ENCODE peak calls at places on chromosomes 12 and 14, in seven cellular contexts. W is heart left ventricle, Q is brain microvascular endothelial cell, T is upper lobe of right lung, X is transverse colon, F is kidney epithelial cell, C is cardiac fibroblast. H is an unnamed sample.

GRCh38 chr12:52740591-52740990 is 36.6 kb downstream of the KRT76 start:
- DNase-seq in C (peak), W (no peak), T (no peak), X (no peak), Q (no peak), F (no peak), H (no peak)

GRCh38 chr14:73785834-73786631 is 65.6 kb upstream of the PTGR2 start:
- DNase-seq in T (peak), X (peak), W (peak), F (peak), Q (peak), C (peak), H (peak)

GRCh38 chr14:106844608-106845285 is 1318.4 kb downstream of the TMEM121 start:
- DNase-seq in W (peak), C (no peak), X (peak), T (peak), Q (no peak), F (no peak), H (no peak)

GRCh38 chr14:55698051-55698450 is 118.0 kb downstream of the KTN1 start:
- DNase-seq in X (peak), Q (no peak), F (no peak), C (no peak), W (no peak), T (no peak), H (no peak)

GRCh38 chr14:99230271-99231141 is 41.5 kb downstream of the BCL11B start:
- DNase-seq in F (no peak), C (no peak), W (no peak), Q (no peak), T (no peak), X (peak), H (no peak)

GRCh38 chr12:46179693-46180452 is 89.0 kb downstream of the SLC38A1 start:
- DNase-seq in Q (no peak), X (peak), W (no peak), T (no peak), F (no peak), C (no peak), H (no peak)

GRCh38 chr12:116525418-116526001 is 33.7 kb upstream of the MAP1LC3B2 start:
- DNase-seq in T (no peak), F (peak), X (peak), W (peak), C (peak), Q (peak), H (peak)

GRCh38 chr12:22333751-22334695 is 484 bp downstream of the ST8SIA1 start:
- DNase-seq in X (peak), C (no peak), W (no peak), F (no peak), T (no peak), Q (no peak), H (no peak)

GRCh38 chr12:26760657-26761293 is 72.2 kb downstream of the ITPR2 start:
- DNase-seq in W (no peak), X (no peak), T (no peak), C (no peak), F (no peak), Q (no peak), H (no peak)

GRCh38 chr12:14910090-14910915 is 24.6 kb upstream of the MGP start:
- DNase-seq in C (peak), Q (no peak), F (no peak), X (no peak), W (no peak), T (no peak), H (no peak)

GRCh38 chr14:20460458-20461229 is 590 bp downstream of the PIP4P1 start:
- DNase-seq in C (no peak), X (peak), Q (no peak), W (no peak), F (no peak), T (peak), H (no peak)

GRCh38 chr14:54781936-54782802 is 120.5 kb downstream of the GCH1 start:
- DNase-seq in W (no peak), F (no peak), T (no peak), Q (no peak), X (no peak), C (no peak), H (no peak)

GRCh38 chr14:103696466-103697071 is 18.7 kb downstream of the XRCC3 start:
- DNase-seq in C (peak), W (peak), T (peak), Q (peak), F (no peak), X (peak), H (peak)

GRCh38 chr12:14048949-14049545 is 67.6 kb upstream of the GRIN2B start:
- DNase-seq in C (no peak), X (no peak), Q (no peak), T (no peak), F (no peak), W (no peak), H (no peak)

GRCh38 chr14:104800600-104801283 is at the start of gene ZBTB42:
- DNase-seq in C (peak), X (peak), F (no peak), T (peak), Q (peak), W (peak), H (no peak)

GRCh38 chr14:97575677-97576076 is 778.5 kb downstream of the VRK1 start:
- DNase-seq in F (no peak), C (no peak), W (no peak), Q (no peak), T (no peak), X (no peak), H (no peak)

GRCh38 chr14:80621701-80622100 is 319.8 kb downstream of the CEP128 start:
- DNase-seq in T (no peak), F (no peak), W (no peak), C (peak), X (no peak), Q (no peak), H (no peak)

GRCh38 chr12:53505086-53505485 is 2.2 kb downstream of the NPFF start:
- DNase-seq in Q (no peak), F (no peak), X (no peak), T (no peak), W (no peak), C (peak), H (no peak)

GRCh38 chr12:30764251-30764650 is 9.5 kb upstream of the CAPRIN2 start:
- DNase-seq in F (no peak), C (no peak), T (no peak), Q (no peak), W (no peak), X (no peak), H (no peak)

GRCh38 chr12:124233846-124234620 is 60.9 kb upstream of the RFLNA start:
- DNase-seq in T (no peak), C (peak), F (no peak), Q (peak), W (no peak), X (no peak), H (no peak)

GRCh38 chr12:123571343-123571813 is 13.0 kb upstream of the TMED2 start:
- DNase-seq in X (peak), C (peak), T (no peak), W (peak), Q (peak), F (no peak), H (peak)

GRCh38 chr14:77882098-77882497 is 82.2 kb downstream of the ADCK1 start:
- DNase-seq in F (peak), W (peak), T (no peak), X (peak), C (peak), Q (no peak), H (no peak)

GRCh38 chr14:70803321-70804110 is 5.8 kb downstream of the MAP3K9 start:
- DNase-seq in T (no peak), X (no peak), F (no peak), W (no peak), Q (no peak), C (no peak), H (no peak)

GRCh38 chr12:52190860-52191729 is 719 bp downstream of the KRT80 start:
- DNase-seq in W (no peak), Q (no peak), F (no peak), X (no peak), T (no peak), C (no peak), H (no peak)

GRCh38 chr14:57346741-57347140 is 43.6 kb upstream of the NAA30 start:
- DNase-seq in X (no peak), Q (no peak), C (no peak), F (no peak), W (no peak), T (no peak), H (no peak)

GRCh38 chr14:86521032-86521730 is 991.2 kb downstream of the FLRT2 start:
- DNase-seq in T (no peak), Q (no peak), W (no peak), X (no peak), F (no peak), C (peak), H (no peak)

GRCh38 chr14:33056213-33056612 is 117.5 kb downstream of the NPAS3 start:
- DNase-seq in C (no peak), T (no peak), Q (no peak), F (no peak), X (no peak), W (no peak), H (no peak)

GRCh38 chr12:14771651-14772137 is 31.6 kb downstream of the WBP11 start:
- DNase-seq in X (no peak), Q (no peak), C (no peak), T (no peak), W (no peak), F (no peak), H (no peak)

GRCh38 chr14:34806257-34806656 is 68.9 kb downstream of the BAZ1A start:
- DNase-seq in W (no peak), C (no peak), T (no peak), Q (no peak), X (no peak), F (no peak), H (no peak)

GRCh38 chr14:50051706-50052105 is 64.7 kb downstream of the VCPKMT start:
- DNase-seq in W (no peak), C (no peak), F (no peak), X (no peak), Q (no peak), T (no peak), H (no peak)

GRCh38 chr12:124174949-124175348 is 119.9 kb upstream of the RFLNA start:
- DNase-seq in T (no peak), C (peak), X (no peak), W (no peak), F (no peak), Q (no peak), H (no peak)

GRCh38 chr12:3493225-3494049 is 2.4 kb downstream of the PRMT8 start:
- DNase-seq in Q (no peak), F (no peak), T (no peak), C (no peak), X (no peak), W (peak), H (no peak)

DNA sequence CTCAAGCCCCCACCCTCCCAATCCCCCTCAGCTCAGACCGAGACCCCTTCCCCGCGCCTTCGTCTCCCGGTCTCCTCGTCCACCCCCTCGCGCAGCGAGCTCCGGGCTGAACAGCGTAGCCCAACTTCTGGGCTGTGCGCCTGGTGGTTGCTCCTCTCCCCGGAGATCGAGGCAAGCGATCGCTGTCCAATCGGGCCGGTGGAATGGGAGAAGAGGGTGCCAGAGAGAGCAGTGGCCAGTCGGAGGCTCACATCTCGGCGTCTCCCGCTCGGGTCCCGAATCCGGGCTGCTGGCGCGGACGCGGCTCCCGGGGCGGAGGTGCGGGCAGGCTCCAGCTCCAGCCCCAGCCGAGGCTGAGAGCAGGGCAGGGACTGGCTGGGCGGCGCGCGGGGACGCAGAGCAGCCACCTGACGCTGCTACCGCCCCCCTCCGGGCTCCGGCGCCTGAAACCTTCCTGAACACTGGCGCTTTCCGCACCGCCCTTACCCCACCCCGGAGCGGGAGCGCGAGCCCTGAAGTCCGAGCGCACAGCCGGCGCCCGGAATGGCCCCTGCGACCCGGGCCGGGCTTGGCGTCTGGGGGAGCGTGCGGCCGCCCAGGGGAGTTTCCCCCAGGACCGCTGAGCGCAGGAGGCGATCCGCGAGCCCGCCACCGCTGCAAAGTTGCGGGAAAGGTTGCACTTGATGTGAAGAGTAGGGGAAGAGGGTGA is 508 bp upstream of the KCNH5 start:
- DNase-seq in T (peak), F (no peak), X (no peak), C (peak), Q (peak), W (peak), H (peak)
- TF ChIP-seq CTCF in T (no peak), F (no peak), X (no peak), C (no peak), Q (peak), W (no peak), H (peak)

GRCh38 chr12:57756406-57757341 is 1.8 kb downstream of the MARCHF9 start:
- DNase-seq in W (no peak), C (peak), T (peak), X (peak), F (no peak), Q (no peak), H (no peak)
- H3K4me3 ChIP-seq in W (no peak), C (no peak), T (peak), X (peak), F (no peak), Q (no peak), H (peak)

GRCh38 chr14:25041484-25041883 is 8.5 kb downstream of the STXBP6 start:
- DNase-seq in X (no peak), W (no peak), T (no peak), C (no peak), Q (no peak), F (no peak), H (no peak)

GRCh38 chr14:25039933-25040332 is 10.0 kb downstream of the STXBP6 start:
- DNase-seq in C (no peak), F (no peak), W (no peak), Q (no peak), X (no peak), T (no peak), H (no peak)

GRCh38 chr14:25041898-25042297 is 8.0 kb downstream of the STXBP6 start:
- DNase-seq in X (no peak), Q (no peak), F (no peak), T (no peak), W (no peak), C (no peak), H (no peak)

GRCh38 chr14:25044299-25044698 is 5.6 kb downstream of the STXBP6 start:
- DNase-seq in Q (no peak), X (no peak), W (no peak), C (no peak), T (no peak), F (no peak), H (no peak)

GRCh38 chr14:25042362-25043299 is 7.3 kb downstream of the STXBP6 start:
- DNase-seq in Q (peak), W (no peak), X (peak), F (no peak), C (peak), T (no peak), H (peak)
- TF ChIP-seq CTCF in Q (peak), W (peak), X (peak), F (peak), C (peak), T (peak), H (peak)

DNA sequence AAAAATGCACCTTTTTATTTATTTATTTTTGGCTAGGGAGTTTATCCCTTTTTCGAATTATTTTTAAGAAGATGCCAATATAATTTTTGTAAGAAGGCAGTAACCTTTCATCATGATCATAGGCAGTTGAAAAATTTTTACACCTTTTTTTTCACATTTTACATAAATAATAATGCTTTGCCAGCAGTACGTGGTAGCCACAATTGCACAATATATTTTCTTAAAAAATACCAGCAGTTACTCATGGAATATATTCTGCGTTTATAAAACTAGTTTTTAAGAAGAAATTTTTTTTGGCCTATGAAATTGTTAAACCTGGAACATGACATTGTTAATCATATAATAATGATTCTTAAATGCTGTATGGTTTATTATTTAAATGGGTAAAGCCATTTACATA is 14.9 kb upstream of the SNAPC1 start:
- DNase-seq in Q (no peak), W (no peak), X (no peak), C (no peak), T (no peak), F (no peak), H (no peak)
- H3K4me3 ChIP-seq in Q (no peak), W (no peak), X (no peak), C (peak), T (no peak), F (no peak), H (no peak)

GRCh38 chr12:96132819-96133218 is 61.4 kb upstream of the ELK3 start:
- DNase-seq in X (peak), F (no peak), C (no peak), W (no peak), Q (no peak), T (no peak), H (no peak)
- TF ChIP-seq CTCF in X (peak), F (no peak), C (peak), W (peak), Q (peak), T (peak), H (no peak)

GRCh38 chr12:102821149-102821548 is 95.9 kb downstream of the PAH start:
- DNase-seq in Q (no peak), C (no peak), T (no peak), X (no peak), W (no peak), F (no peak), H (no peak)

DNA sequence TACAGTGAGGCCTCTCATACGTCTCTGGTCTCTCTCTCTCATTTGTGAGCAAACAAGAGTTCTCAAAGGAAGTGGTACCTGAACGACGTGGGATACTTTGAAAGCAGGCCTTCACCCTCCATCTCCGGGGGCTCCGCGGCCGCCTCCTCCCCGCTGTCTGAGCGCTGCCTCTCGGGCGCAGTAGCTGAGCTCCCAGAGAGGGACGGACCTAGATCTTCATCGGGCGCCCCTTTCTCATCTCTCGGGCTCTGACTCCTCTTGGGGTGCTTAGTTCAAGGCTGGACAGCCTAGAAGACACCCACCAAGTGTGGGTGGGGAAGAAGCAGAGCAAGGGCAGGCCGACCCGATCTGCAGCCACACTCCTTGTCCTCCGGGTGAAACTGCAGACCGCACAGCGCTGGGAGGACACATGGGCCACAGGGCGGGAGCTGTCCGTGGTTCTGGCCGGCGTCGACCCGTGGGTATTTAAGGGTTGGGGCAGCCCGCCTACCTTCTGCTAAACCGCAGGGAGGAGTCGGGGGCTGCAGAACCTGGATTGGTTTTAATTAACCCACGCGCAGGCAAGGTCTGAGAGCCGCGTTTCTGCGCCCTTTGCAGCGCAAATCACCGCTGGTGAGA is 92.7 kb downstream of the PAH start:
- DNase-seq in Q (peak), W (peak), T (peak), X (no peak), C (peak), F (no peak), H (no peak)
- H3K4me3 ChIP-seq in Q (no peak), W (no peak), T (no peak), X (no peak), C (no peak), F (no peak), H (no peak)

DNA sequence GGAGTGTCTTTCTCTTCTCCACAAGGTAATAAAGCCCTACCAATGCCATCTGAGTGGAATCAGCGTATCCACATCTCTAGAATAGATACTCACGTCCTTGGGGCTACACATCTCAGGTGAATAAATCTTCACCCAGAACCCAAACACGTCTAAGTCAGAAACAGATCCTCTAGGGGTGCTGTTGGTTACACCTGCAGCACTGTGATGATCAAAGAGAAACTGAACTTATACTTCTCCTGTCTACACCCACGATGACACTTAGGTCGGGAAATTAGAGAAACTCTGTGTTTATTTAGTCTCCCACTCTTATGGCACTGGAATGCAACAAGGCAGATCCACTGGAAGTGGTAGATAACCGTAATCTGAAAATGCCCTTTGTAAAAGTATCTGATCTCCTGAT is 46.2 kb downstream of the WIF1 start:
- DNase-seq in W (no peak), X (no peak), F (no peak), Q (no peak), C (no peak), T (no peak), H (no peak)
- TF ChIP-seq CTCF in W (no peak), X (no peak), F (peak), Q (peak), C (no peak), T (no peak), H (no peak)

H was measured in astrocyte of the cerebellum.